ENCODE peak calls at places on chromosomes 5 and 9, in nine cellular contexts. D is A549; P is right lobe of liver; J is AG09309; G is CD8-positive, alpha-beta T cell; M is lower lobe of right lung; A is IMR-90; C is tibial nerve; E is dorsolateral prefrontal cortex. V is an unnamed sample.

GRCh38 chr5:81752644-81752963 is 1.7 kb upstream of the SSBP2 start:
- DNase-seq in M (no peak), J (no peak), P (no peak), G (no peak), A (no peak), D (no peak), C (no peak), E (no peak), V (no peak)

GRCh38 chr5:110346893-110347358 is 379.5 kb downstream of the TMEM232 start:
- DNase-seq in E (no peak), P (no peak), M (no peak), J (no peak), G (no peak), A (no peak), C (no peak), D (no peak), V (no peak)

GRCh38 chr5:124706729-124707361 is 39.6 kb downstream of the ZNF608 start:
- DNase-seq in P (no peak), J (peak), A (peak), G (no peak), M (peak), C (peak), D (no peak), E (no peak), V (peak)

GRCh38 chr9:89536618-89537017 is 38.7 kb upstream of the SEMA4D start:
- DNase-seq in C (no peak), M (no peak), G (no peak), A (no peak), D (no peak), P (no peak), E (no peak), J (no peak), V (no peak)

GRCh38 chr9:34611811-34612787 is at the start of gene RPP25L:
- DNase-seq in J (peak), E (peak), G (peak), P (peak), D (peak), M (peak), A (peak), C (peak), V (peak)

GRCh38 chr5:125696762-125697161 is 726.4 kb upstream of the GRAMD2B start:
- DNase-seq in M (no peak), D (peak), E (no peak), J (peak), G (no peak), C (peak), A (peak), P (no peak), V (no peak)

GRCh38 chr9:108419379-108419778 is 436.4 kb downstream of the ACTL7B start:
- DNase-seq in E (no peak), M (no peak), D (no peak), J (no peak), C (no peak), G (no peak), A (no peak), P (no peak), V (no peak)

GRCh38 chr5:40834391-40834848 is 602 bp downstream of the RPL37 start:
- DNase-seq in P (no peak), J (no peak), D (peak), A (peak), E (no peak), G (peak), M (no peak), C (peak), V (peak)

GRCh38 chr5:135185461-135186075 is 151.5 kb upstream of the PITX1 start:
- DNase-seq in A (peak), C (no peak), G (no peak), M (no peak), E (no peak), P (no peak), J (peak), D (no peak), V (no peak)

GRCh38 chr5:93348231-93348630 is 232.8 kb downstream of the NR2F1-AS1 start:
- DNase-seq in P (no peak), D (no peak), M (no peak), E (no peak), J (no peak), A (no peak), G (no peak), C (no peak), V (no peak)

GRCh38 chr5:139178948-139179347 is 19.2 kb downstream of the SIL1 start:
- DNase-seq in M (no peak), A (peak), E (no peak), P (no peak), D (no peak), J (no peak), G (no peak), C (no peak), V (no peak)

GRCh38 chr9:12415361-12415760 is 277.8 kb upstream of the TYRP1 start:
- DNase-seq in M (no peak), C (no peak), G (no peak), D (no peak), P (no peak), A (no peak), E (no peak), J (no peak), V (no peak)

GRCh38 chr5:173771058-173771742 is 116.9 kb upstream of the CPEB4 start:
- DNase-seq in A (no peak), J (no peak), E (no peak), C (no peak), P (peak), M (no peak), D (no peak), G (no peak), V (no peak)

GRCh38 chr5:78640622-78641021 is 8.0 kb downstream of the LHFPL2 start:
- DNase-seq in A (peak), M (no peak), C (no peak), E (no peak), D (peak), G (no peak), P (no peak), J (no peak), V (no peak)

GRCh38 chr9:16869961-16870605 is 387 bp downstream of the BNC2 start:
- DNase-seq in E (no peak), D (peak), C (no peak), J (no peak), A (peak), P (no peak), G (no peak), M (no peak), V (no peak)

GRCh38 chr5:61731267-61731945 is 399.3 kb downstream of the ZSWIM6 start:
- DNase-seq in C (no peak), P (no peak), E (no peak), A (no peak), D (no peak), M (no peak), G (no peak), J (no peak), V (no peak)

GRCh38 chr9:107761307-107761706 is 271.7 kb upstream of the KLF4 start:
- DNase-seq in J (no peak), A (no peak), M (no peak), E (no peak), D (no peak), G (no peak), C (no peak), P (no peak), V (no peak)

GRCh38 chr9:98545041-98545440 is 163.7 kb downstream of the GABBR2 start:
- DNase-seq in D (no peak), P (no peak), C (no peak), M (no peak), G (no peak), J (no peak), E (no peak), A (no peak), V (no peak)

GRCh38 chr5:68077349-68077894 is 138.1 kb upstream of the PIK3R1 start:
- DNase-seq in A (no peak), E (no peak), P (no peak), J (no peak), C (no peak), M (no peak), D (no peak), G (no peak), V (no peak)

GRCh38 chr5:68641211-68641610 is 425.7 kb downstream of the PIK3R1 start:
- DNase-seq in J (no peak), P (no peak), G (no peak), A (no peak), D (no peak), E (no peak), C (no peak), M (no peak), V (peak)

GRCh38 chr9:100108572-100108971 is 9.5 kb downstream of the INVS start:
- DNase-seq in A (no peak), E (no peak), J (no peak), P (no peak), M (no peak), C (no peak), D (no peak), G (no peak), V (no peak)

GRCh38 chr5:109170629-109171350 is 239.0 kb downstream of the PJA2 start:
- DNase-seq in E (no peak), P (no peak), G (no peak), J (no peak), D (no peak), C (no peak), M (no peak), A (no peak), V (no peak)

GRCh38 chr5:139543423-139543991 is 17.6 kb upstream of the UBE2D2 start:
- DNase-seq in A (peak), D (no peak), P (peak), E (peak), M (peak), G (peak), J (no peak), C (peak), V (peak)

GRCh38 chr5:29169851-29170250 is 2023.6 kb upstream of the CDH6 start:
- DNase-seq in E (no peak), D (no peak), C (no peak), A (no peak), M (no peak), G (no peak), P (no peak), J (no peak), V (no peak)

GRCh38 chr5:65128226-65128625 is 353.5 kb downstream of the ADAMTS6 start:
- DNase-seq in J (no peak), A (peak), P (no peak), E (no peak), C (no peak), D (no peak), G (no peak), M (no peak), V (no peak)

GRCh38 chr9:84296146-84296843 is 44.3 kb downstream of the SLC28A3 start:
- DNase-seq in D (peak), J (no peak), E (no peak), P (no peak), A (peak), G (peak), M (no peak), C (no peak), V (peak)

GRCh38 chr9:88794100-88794499 is 197.2 kb upstream of the S1PR3 start:
- DNase-seq in E (no peak), M (no peak), G (no peak), D (no peak), J (no peak), P (no peak), A (no peak), C (no peak), V (no peak)

GRCh38 chr5:43775000-43775399 is 172.0 kb downstream of the NNT start:
- DNase-seq in A (no peak), D (no peak), C (no peak), G (no peak), M (no peak), J (no peak), P (no peak), E (no peak), V (no peak)

GRCh38 chr5:43773032-43773830 is 170.3 kb downstream of the NNT start:
- DNase-seq in A (peak), D (peak), G (no peak), E (no peak), C (no peak), M (no peak), P (no peak), J (peak), V (no peak)

GRCh38 chr5:43771611-43772031 is 168.6 kb downstream of the NNT start:
- DNase-seq in A (no peak), C (no peak), M (no peak), P (no peak), G (no peak), J (no peak), E (no peak), D (no peak), V (no peak)

GRCh38 chr5:43769576-43770352 is 166.8 kb downstream of the NNT start:
- DNase-seq in C (peak), J (peak), P (no peak), G (no peak), D (peak), E (no peak), M (no peak), A (peak), V (no peak)

DNA sequence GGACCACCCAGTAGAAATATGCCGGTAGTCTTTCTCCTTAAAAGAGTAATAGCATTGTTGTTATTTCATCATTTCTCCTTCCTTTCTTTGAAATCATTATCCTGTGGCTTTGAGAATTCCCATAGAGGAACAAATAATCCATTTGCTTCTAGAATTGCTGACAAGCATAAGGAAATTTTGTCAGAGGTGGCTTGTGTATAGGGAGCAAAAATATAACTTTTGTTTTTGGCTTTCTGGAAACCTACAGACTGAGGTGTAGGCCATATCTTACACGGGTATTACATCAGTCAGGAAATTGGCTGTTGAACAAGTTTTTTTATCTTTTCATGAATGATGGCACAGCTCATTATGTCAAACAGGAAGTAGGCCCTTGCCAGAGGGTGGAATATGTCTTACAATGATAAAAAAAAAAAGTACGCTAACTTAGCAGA is 169.6 kb downstream of the NNT start:
- DNase-seq in C (no peak), M (no peak), D (peak), E (no peak), A (peak), J (peak), P (no peak), G (no peak), V (no peak)
- TF ChIP-seq CTCF in C (no peak), M (no peak), D (no peak), E (no peak), A (no peak), J (no peak), P (no peak), G (no peak), V (no peak)

DNA sequence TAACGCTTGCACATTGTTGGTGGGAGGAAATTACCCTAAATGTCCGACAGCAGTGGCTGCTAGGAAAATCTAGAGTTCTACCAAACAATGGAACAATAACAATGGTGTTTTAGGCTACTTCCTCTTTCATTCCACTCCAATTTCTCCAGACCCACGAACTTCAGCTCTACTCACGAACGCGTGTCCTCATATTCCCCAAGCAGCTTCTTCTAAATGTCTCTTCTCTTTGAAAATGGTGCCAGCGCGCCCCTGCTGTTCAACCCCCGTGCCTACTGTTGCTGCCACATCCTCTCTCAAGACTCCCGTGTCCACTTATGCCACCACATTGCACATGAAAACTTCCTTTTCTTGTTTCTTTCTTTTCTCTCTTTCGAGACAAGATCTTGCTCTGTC is 25.6 kb downstream of the OR2V2 start:
- DNase-seq in P (no peak), A (no peak), J (no peak), E (no peak), C (peak), G (no peak), D (no peak), M (no peak), V (peak)
- H3K4me3 ChIP-seq in P (no peak), A (no peak), J (no peak), E (no peak), C (no peak), G (peak), D (peak), M (peak), V (peak)

DNA sequence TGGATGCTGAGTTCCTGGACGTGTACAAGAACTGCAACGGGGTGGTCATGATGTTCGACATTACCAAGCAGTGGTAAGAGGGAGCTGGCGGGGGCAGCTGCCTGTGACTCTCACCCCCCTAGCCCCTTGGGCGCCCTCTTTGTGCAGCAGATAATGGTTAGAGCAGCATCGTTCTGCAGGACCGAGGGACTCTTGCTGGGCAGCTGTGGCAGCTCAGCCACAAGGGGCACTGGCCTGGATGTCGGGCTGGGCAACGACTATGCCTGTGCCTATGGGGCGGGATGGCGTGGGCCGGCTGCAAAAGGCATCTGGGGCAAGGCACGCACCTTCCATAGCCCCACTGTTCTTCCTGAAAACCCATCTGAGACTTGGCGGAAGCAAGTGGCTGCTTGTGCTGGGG is 12.9 kb upstream of the AJM1 start:
- DNase-seq in M (no peak), C (no peak), J (no peak), P (peak), G (no peak), D (no peak), E (no peak), A (no peak), V (no peak)
- TF ChIP-seq CTCF in M (no peak), C (no peak), J (no peak), P (no peak), G (no peak), D (no peak), E (no peak), A (no peak), V (no peak)

DNA sequence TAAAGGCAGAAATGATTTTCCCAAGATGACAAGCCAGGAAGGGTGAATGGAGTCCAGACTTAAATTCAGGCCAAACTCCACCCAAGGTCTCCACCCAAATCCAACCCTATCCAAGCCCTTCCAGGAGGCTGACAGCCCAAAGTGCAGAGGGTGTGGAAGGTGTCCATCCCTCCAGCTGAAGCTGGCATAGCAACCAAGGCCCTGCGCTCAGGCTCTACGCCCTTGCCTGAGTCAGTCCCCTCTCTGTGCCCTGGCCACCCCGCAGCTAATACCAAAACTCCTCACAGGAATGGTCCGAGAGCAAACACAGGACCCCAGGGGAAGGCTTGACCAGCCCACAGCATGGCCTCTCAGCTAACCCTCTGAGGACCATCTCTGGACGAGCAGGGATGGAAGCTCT is 2.1 kb downstream of the SEPTIN8 start:
- DNase-seq in C (no peak), A (no peak), P (no peak), J (no peak), G (no peak), M (no peak), E (peak), D (no peak), V (no peak)
- H3K4me3 ChIP-seq in C (no peak), A (no peak), P (no peak), J (no peak), G (no peak), M (no peak), E (peak), D (no peak), V (no peak)

GRCh38 chr9:95073042-95073607 is 244.4 kb downstream of the FANCC start:
- DNase-seq in C (no peak), E (no peak), A (no peak), P (no peak), G (no peak), J (no peak), D (peak), M (no peak), V (no peak)
- TF ChIP-seq CTCF in C (no peak), E (peak), A (peak), P (no peak), G (no peak), J (peak), D (no peak), M (peak), V (no peak)

GRCh38 chr9:131274674-131275331 is 1.5 kb downstream of the FAM78A start:
- DNase-seq in J (no peak), P (peak), G (peak), M (peak), D (no peak), A (no peak), E (no peak), C (peak), V (peak)
- H3K4me3 ChIP-seq in J (no peak), P (peak), G (peak), M (peak), D (no peak), A (no peak), E (peak), C (peak), V (peak)

GRCh38 chr9:133342083-133342406 is 5.9 kb downstream of the MED22 start:
- DNase-seq in E (no peak), J (no peak), D (no peak), C (no peak), G (no peak), P (no peak), A (no peak), M (no peak), V (no peak)
- TF ChIP-seq CTCF in E (no peak), J (no peak), D (no peak), C (no peak), G (no peak), P (no peak), A (peak), M (no peak), V (no peak)

GRCh38 chr9:136597965-136598364 is 52.1 kb upstream of the NOTCH1 start:
- DNase-seq in J (no peak), C (no peak), G (no peak), P (no peak), A (no peak), E (no peak), M (no peak), D (no peak), V (no peak)
- H3K4me3 ChIP-seq in J (no peak), C (no peak), G (no peak), P (no peak), A (no peak), E (no peak), M (no peak), D (no peak), V (no peak)